ENCODE peak calls at places on chromosomes 3 and 15, in five cellular contexts. One of them, this sample, is unnamed.

GRCh38 chr3:150077581-150078247 is 107.0 kb upstream of the PFN2 start:
- DNase-seq in CD8-positive, alpha-beta T cell: no peak
- DNase-seq in H9: no peak
- DNase-seq in lung: no peak
- DNase-seq in cardiac fibroblast: no peak
- DNase-seq in this sample: no peak

GRCh38 chr3:13658681-13659080 is 109.8 kb downstream of the FBLN2 start:
- DNase-seq in CD8-positive, alpha-beta T cell: no peak
- DNase-seq in H9: no peak
- DNase-seq in lung: no peak
- DNase-seq in cardiac fibroblast: no peak
- DNase-seq in this sample: no peak

GRCh38 chr3:138937690-138938055 is 9.3 kb downstream of the FOXL2 start:
- DNase-seq in CD8-positive, alpha-beta T cell: no peak
- DNase-seq in H9: no peak
- DNase-seq in lung: no peak
- DNase-seq in cardiac fibroblast: no peak
- DNase-seq in this sample: no peak

GRCh38 chr15:44181410-44181809 is 13.7 kb downstream of the FRMD5 start:
- DNase-seq in CD8-positive, alpha-beta T cell: no peak
- DNase-seq in H9: no peak
- DNase-seq in lung: no peak
- DNase-seq in cardiac fibroblast: no peak
- DNase-seq in this sample: no peak

GRCh38 chr3:123586131-123586530 is 1.3 kb upstream of the HACD2 start:
- DNase-seq in CD8-positive, alpha-beta T cell: no peak
- DNase-seq in H9: peak; percentile 84
- DNase-seq in lung: peak; percentile 37
- DNase-seq in cardiac fibroblast: peak; percentile 53
- DNase-seq in this sample: peak; percentile 23

GRCh38 chr3:152302521-152303021 is 33.8 kb downstream of the MBNL1 start:
- DNase-seq in CD8-positive, alpha-beta T cell: no peak
- DNase-seq in H9: no peak
- DNase-seq in lung: peak; percentile 76
- DNase-seq in cardiac fibroblast: peak; percentile 92
- DNase-seq in this sample: no peak

GRCh38 chr3:53350652-53351051 is 3.3 kb upstream of the DCP1A start:
- DNase-seq in CD8-positive, alpha-beta T cell: no peak
- DNase-seq in H9: peak; percentile 41
- DNase-seq in lung: no peak
- DNase-seq in cardiac fibroblast: peak; percentile 34
- DNase-seq in this sample: no peak

GRCh38 chr3:13262493-13263211 is 157.5 kb downstream of the NUP210 start:
- DNase-seq in CD8-positive, alpha-beta T cell: no peak
- DNase-seq in H9: no peak
- DNase-seq in lung: no peak
- DNase-seq in cardiac fibroblast: peak; percentile 15
- DNase-seq in this sample: no peak

GRCh38 chr3:106457278-106458210 is 588.7 kb upstream of the CBLB start:
- DNase-seq in CD8-positive, alpha-beta T cell: no peak
- DNase-seq in H9: no peak
- DNase-seq in lung: no peak
- DNase-seq in cardiac fibroblast: peak; percentile 82
- DNase-seq in this sample: no peak

GRCh38 chr3:152269423-152270144 is 855 bp downstream of the MBNL1 start:
- DNase-seq in CD8-positive, alpha-beta T cell: peak; percentile 67
- DNase-seq in H9: peak; percentile 34
- DNase-seq in lung: peak; percentile 59
- DNase-seq in cardiac fibroblast: peak; percentile 91
- DNase-seq in this sample: no peak

GRCh38 chr3:134650431-134651346 is at the start of gene KY:
- DNase-seq in CD8-positive, alpha-beta T cell: no peak
- DNase-seq in H9: peak; percentile 73
- DNase-seq in lung: no peak
- DNase-seq in cardiac fibroblast: peak; percentile 62
- DNase-seq in this sample: peak; percentile 37

GRCh38 chr15:52180851-52181450 is 10.2 kb downstream of the GNB5 start:
- DNase-seq in CD8-positive, alpha-beta T cell: no peak
- DNase-seq in H9: no peak
- DNase-seq in lung: no peak
- DNase-seq in cardiac fibroblast: no peak
- DNase-seq in this sample: no peak

GRCh38 chr15:33145447-33145846 is 49.1 kb downstream of the FMN1 start:
- DNase-seq in CD8-positive, alpha-beta T cell: no peak
- DNase-seq in H9: no peak
- DNase-seq in lung: no peak
- DNase-seq in cardiac fibroblast: no peak
- DNase-seq in this sample: no peak

GRCh38 chr3:67602816-67603215 is 51.6 kb downstream of the SUCLG2 start:
- DNase-seq in CD8-positive, alpha-beta T cell: no peak
- DNase-seq in H9: no peak
- DNase-seq in lung: no peak
- DNase-seq in cardiac fibroblast: no peak
- DNase-seq in this sample: no peak

GRCh38 chr3:29064085-29064484 is 216.8 kb upstream of the RBMS3 start:
- DNase-seq in CD8-positive, alpha-beta T cell: no peak
- DNase-seq in H9: no peak
- DNase-seq in lung: no peak
- DNase-seq in cardiac fibroblast: no peak
- DNase-seq in this sample: no peak

GRCh38 chr3:149019581-149019980 is 28.2 kb downstream of the GYG1 start:
- DNase-seq in CD8-positive, alpha-beta T cell: no peak
- DNase-seq in H9: no peak
- DNase-seq in lung: no peak
- DNase-seq in cardiac fibroblast: no peak
- DNase-seq in this sample: no peak

DNA sequence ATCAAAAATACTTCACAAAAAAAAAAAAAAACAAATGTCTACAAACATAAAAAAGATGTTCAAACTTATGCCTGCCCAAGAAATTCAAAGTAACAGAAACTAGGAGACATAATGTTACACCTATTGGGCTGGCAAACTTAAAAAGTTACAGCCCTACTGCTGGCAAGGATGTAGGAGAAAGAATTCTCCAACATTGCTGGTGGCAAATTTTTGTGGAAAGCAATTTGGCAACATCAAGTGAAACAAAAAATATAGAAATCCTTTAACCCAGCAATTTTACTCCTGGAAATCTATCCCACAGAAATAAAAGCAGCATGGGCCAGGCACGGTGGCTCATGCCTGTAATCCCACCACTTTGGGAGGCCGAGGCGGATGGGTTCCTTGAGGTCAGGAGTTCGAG is 73.2 kb downstream of the STAG1 start:
- DNase-seq in CD8-positive, alpha-beta T cell: no peak
- DNase-seq in H9: no peak
- DNase-seq in lung: no peak
- DNase-seq in cardiac fibroblast: no peak
- DNase-seq in this sample: no peak
- TF ChIP-seq CTCF in CD8-positive, alpha-beta T cell: no peak
- TF ChIP-seq CTCF in H9: no peak
- TF ChIP-seq CTCF in lung: no peak
- TF ChIP-seq CTCF in cardiac fibroblast: no peak
- TF ChIP-seq CTCF in this sample: no peak

GRCh38 chr3:109018828-109019227 is 65.1 kb upstream of the GUCA1C start:
- DNase-seq in CD8-positive, alpha-beta T cell: no peak
- DNase-seq in H9: peak; percentile 43
- DNase-seq in lung: no peak
- DNase-seq in cardiac fibroblast: peak; percentile 2
- DNase-seq in this sample: no peak

GRCh38 chr3:109025896-109026295 is 72.2 kb upstream of the GUCA1C start:
- DNase-seq in CD8-positive, alpha-beta T cell: no peak
- DNase-seq in H9: no peak
- DNase-seq in lung: no peak
- DNase-seq in cardiac fibroblast: no peak
- DNase-seq in this sample: no peak

GRCh38 chr3:109028753-109029152 is 75.1 kb upstream of the GUCA1C start:
- DNase-seq in CD8-positive, alpha-beta T cell: no peak
- DNase-seq in H9: no peak
- DNase-seq in lung: no peak
- DNase-seq in cardiac fibroblast: no peak
- DNase-seq in this sample: no peak

GRCh38 chr3:109023656-109024254 is 70.1 kb upstream of the GUCA1C start:
- DNase-seq in CD8-positive, alpha-beta T cell: peak; percentile 51
- DNase-seq in H9: no peak
- DNase-seq in lung: no peak
- DNase-seq in cardiac fibroblast: peak; percentile 61
- DNase-seq in this sample: peak; percentile 44
- TF ChIP-seq CTCF in CD8-positive, alpha-beta T cell: peak; percentile 85
- TF ChIP-seq CTCF in H9: peak; percentile 85
- TF ChIP-seq CTCF in lung: peak; percentile 35
- TF ChIP-seq CTCF in cardiac fibroblast: peak; percentile 66
- TF ChIP-seq CTCF in this sample: peak; percentile 88

GRCh38 chr3:34388836-34389235 is 590.4 kb downstream of the PDCD6IP start:
- DNase-seq in CD8-positive, alpha-beta T cell: no peak
- DNase-seq in H9: no peak
- DNase-seq in lung: no peak
- DNase-seq in cardiac fibroblast: no peak
- DNase-seq in this sample: no peak

GRCh38 chr3:34386309-34386708 is 587.9 kb downstream of the PDCD6IP start:
- DNase-seq in CD8-positive, alpha-beta T cell: no peak
- DNase-seq in H9: no peak
- DNase-seq in lung: no peak
- DNase-seq in cardiac fibroblast: no peak
- DNase-seq in this sample: no peak

GRCh38 chr3:34382859-34383258 is 584.4 kb downstream of the PDCD6IP start:
- DNase-seq in CD8-positive, alpha-beta T cell: no peak
- DNase-seq in H9: no peak
- DNase-seq in lung: no peak
- DNase-seq in cardiac fibroblast: no peak
- DNase-seq in this sample: no peak

GRCh38 chr3:34387831-34388564 is 589.6 kb downstream of the PDCD6IP start:
- DNase-seq in CD8-positive, alpha-beta T cell: no peak
- DNase-seq in H9: peak; percentile 36
- DNase-seq in lung: no peak
- DNase-seq in cardiac fibroblast: no peak
- DNase-seq in this sample: no peak
- TF ChIP-seq CTCF in CD8-positive, alpha-beta T cell: no peak
- TF ChIP-seq CTCF in H9: peak; percentile 61
- TF ChIP-seq CTCF in lung: no peak
- TF ChIP-seq CTCF in cardiac fibroblast: no peak
- TF ChIP-seq CTCF in this sample: peak; percentile 36

GRCh38 chr3:186717039-186717457 is at the start of gene KNG1:
- DNase-seq in CD8-positive, alpha-beta T cell: no peak
- DNase-seq in H9: no peak
- DNase-seq in lung: no peak
- DNase-seq in cardiac fibroblast: no peak
- DNase-seq in this sample: no peak

GRCh38 chr3:186724911-186725310 is 7.8 kb downstream of the KNG1 start:
- DNase-seq in CD8-positive, alpha-beta T cell: no peak
- DNase-seq in H9: peak; percentile 41
- DNase-seq in lung: no peak
- DNase-seq in cardiac fibroblast: no peak
- DNase-seq in this sample: no peak

GRCh38 chr3:186719945-186720739 is 3.0 kb downstream of the KNG1 start:
- DNase-seq in CD8-positive, alpha-beta T cell: no peak
- DNase-seq in H9: no peak
- DNase-seq in lung: no peak
- DNase-seq in cardiac fibroblast: no peak
- DNase-seq in this sample: no peak

GRCh38 chr3:186722457-186722856 is 5.3 kb downstream of the KNG1 start:
- DNase-seq in CD8-positive, alpha-beta T cell: no peak
- DNase-seq in H9: peak; percentile 65
- DNase-seq in lung: no peak
- DNase-seq in cardiac fibroblast: peak; percentile 18
- DNase-seq in this sample: no peak
- TF ChIP-seq CTCF in CD8-positive, alpha-beta T cell: no peak
- TF ChIP-seq CTCF in H9: peak; percentile 52
- TF ChIP-seq CTCF in lung: no peak
- TF ChIP-seq CTCF in cardiac fibroblast: peak; percentile 37
- TF ChIP-seq CTCF in this sample: no peak